ENCODE peak calls at places on chromosomes 16 and 17, in four cellular contexts. One of them, this sample, is unnamed.

GRCh38 chr16:57127836-57128235 is 35.5 kb downstream of the CPNE2 start:
- DNase-seq in WTC11: no peak
- DNase-seq in activated CD8-positive, alpha-beta memory T cell treated with anti-CD3 and anti-CD28 coated beads for 24 hours: no peak
- DNase-seq in foreskin fibroblast: no peak
- DNase-seq in this sample: no peak

GRCh38 chr16:4306439-4307214 is 9.2 kb upstream of the GLIS2 start:
- DNase-seq in foreskin fibroblast: no peak
- DNase-seq in WTC11: no peak
- DNase-seq in activated CD8-positive, alpha-beta memory T cell treated with anti-CD3 and anti-CD28 coated beads for 24 hours: peak; percentile 72
- DNase-seq in this sample: no peak

GRCh38 chr17:55417411-55418268 is 4.0 kb downstream of the MMD start:
- DNase-seq in activated CD8-positive, alpha-beta memory T cell treated with anti-CD3 and anti-CD28 coated beads for 24 hours: no peak
- DNase-seq in foreskin fibroblast: no peak
- DNase-seq in WTC11: no peak
- DNase-seq in this sample: no peak

GRCh38 chr17:4903051-4903818 is at the start of gene CHRNE:
- DNase-seq in WTC11: peak; percentile 91
- DNase-seq in activated CD8-positive, alpha-beta memory T cell treated with anti-CD3 and anti-CD28 coated beads for 24 hours: peak; percentile 86
- DNase-seq in foreskin fibroblast: peak; percentile 59
- DNase-seq in this sample: peak; percentile 35

GRCh38 chr17:10262451-10262850 is 64.0 kb upstream of the GAS7 start:
- DNase-seq in foreskin fibroblast: no peak
- DNase-seq in WTC11: no peak
- DNase-seq in activated CD8-positive, alpha-beta memory T cell treated with anti-CD3 and anti-CD28 coated beads for 24 hours: no peak
- DNase-seq in this sample: no peak

GRCh38 chr16:53911506-53911905 is 207.6 kb downstream of the FTO start:
- DNase-seq in activated CD8-positive, alpha-beta memory T cell treated with anti-CD3 and anti-CD28 coated beads for 24 hours: no peak
- DNase-seq in foreskin fibroblast: no peak
- DNase-seq in WTC11: no peak
- DNase-seq in this sample: no peak

GRCh38 chr16:56879276-56879675 is 14.3 kb downstream of the SLC12A3 start:
- DNase-seq in activated CD8-positive, alpha-beta memory T cell treated with anti-CD3 and anti-CD28 coated beads for 24 hours: no peak
- DNase-seq in WTC11: no peak
- DNase-seq in foreskin fibroblast: no peak
- DNase-seq in this sample: no peak

GRCh38 chr17:75996665-75997590 is 3.7 kb upstream of the CDK3 start:
- DNase-seq in WTC11: no peak
- DNase-seq in activated CD8-positive, alpha-beta memory T cell treated with anti-CD3 and anti-CD28 coated beads for 24 hours: no peak
- DNase-seq in foreskin fibroblast: no peak
- DNase-seq in this sample: no peak

GRCh38 chr16:1877089-1877488 is 5.1 kb upstream of the MEIOB start:
- DNase-seq in activated CD8-positive, alpha-beta memory T cell treated with anti-CD3 and anti-CD28 coated beads for 24 hours: no peak
- DNase-seq in foreskin fibroblast: no peak
- DNase-seq in WTC11: no peak
- DNase-seq in this sample: no peak

GRCh38 chr17:77002103-77003045 is 134.2 kb downstream of the MGAT5B start:
- DNase-seq in activated CD8-positive, alpha-beta memory T cell treated with anti-CD3 and anti-CD28 coated beads for 24 hours: no peak
- DNase-seq in WTC11: no peak
- DNase-seq in foreskin fibroblast: peak; percentile 27
- DNase-seq in this sample: peak; percentile 88

GRCh38 chr17:47716381-47716780 is 16.7 kb upstream of the TBX21 start:
- DNase-seq in foreskin fibroblast: no peak
- DNase-seq in WTC11: no peak
- DNase-seq in activated CD8-positive, alpha-beta memory T cell treated with anti-CD3 and anti-CD28 coated beads for 24 hours: no peak
- DNase-seq in this sample: no peak

GRCh38 chr16:81570189-81570846 is 125.7 kb downstream of the CMIP start:
- DNase-seq in foreskin fibroblast: no peak
- DNase-seq in WTC11: no peak
- DNase-seq in activated CD8-positive, alpha-beta memory T cell treated with anti-CD3 and anti-CD28 coated beads for 24 hours: no peak
- DNase-seq in this sample: no peak

GRCh38 chr16:87180069-87180468 is 137.1 kb downstream of the C16orf95 start:
- DNase-seq in foreskin fibroblast: no peak
- DNase-seq in activated CD8-positive, alpha-beta memory T cell treated with anti-CD3 and anti-CD28 coated beads for 24 hours: no peak
- DNase-seq in WTC11: no peak
- DNase-seq in this sample: no peak

GRCh38 chr16:11316331-11317015 is 28.8 kb upstream of the RMI2 start:
- DNase-seq in activated CD8-positive, alpha-beta memory T cell treated with anti-CD3 and anti-CD28 coated beads for 24 hours: no peak
- DNase-seq in WTC11: peak; percentile 71
- DNase-seq in foreskin fibroblast: no peak
- DNase-seq in this sample: no peak

GRCh38 chr17:81509048-81509686 is 3.4 kb downstream of the ACTG1 start:
- DNase-seq in activated CD8-positive, alpha-beta memory T cell treated with anti-CD3 and anti-CD28 coated beads for 24 hours: peak; percentile 69
- DNase-seq in foreskin fibroblast: no peak
- DNase-seq in WTC11: no peak
- DNase-seq in this sample: peak; percentile 61

GRCh38 chr17:32836527-32836926 is 40.4 kb downstream of the MYO1D start:
- DNase-seq in foreskin fibroblast: no peak
- DNase-seq in WTC11: no peak
- DNase-seq in activated CD8-positive, alpha-beta memory T cell treated with anti-CD3 and anti-CD28 coated beads for 24 hours: no peak
- DNase-seq in this sample: no peak

GRCh38 chr16:30997887-30998711 is 12.3 kb downstream of the STX1B start:
- DNase-seq in WTC11: no peak
- DNase-seq in activated CD8-positive, alpha-beta memory T cell treated with anti-CD3 and anti-CD28 coated beads for 24 hours: no peak
- DNase-seq in foreskin fibroblast: peak; percentile 87
- DNase-seq in this sample: peak; percentile 89

This sample was measured in HCEC 1CT.